ENCODE peak calls at places on chromosomes 5 and 9, in six cellular contexts. H is progenitor cell of endocrine pancreas; A is activated naive CD4-positive, alpha-beta T cell treated with anti-CD3 and anti-CD28 coated beads for 36 hours; X is suprapubic skin; B is EL; M is adipocyte. W is an unnamed sample.

GRCh38 chr5:157115502-157115901 is 6.7 kb upstream of the HAVCR2 start:
- DNase-seq in X (no peak), M (no peak), A (no peak), B (no peak), H (no peak), W (no peak)

GRCh38 chr9:34405719-34406118 is 29.0 kb upstream of the MYORG start:
- DNase-seq in H (no peak), M (no peak), B (peak; percentile 77), X (no peak), A (no peak), W (no peak)

GRCh38 chr9:134063088-134063875 is 4.5 kb downstream of the BRD3 start:
- DNase-seq in X (peak; percentile 74), B (no peak), H (no peak), M (no peak), A (peak; percentile 3), W (peak; percentile 26)

GRCh38 chr5:35461530-35461929 is 156.1 kb upstream of the SPEF2 start:
- DNase-seq in H (no peak), B (peak; percentile 41), A (no peak), M (no peak), X (no peak), W (no peak)

GRCh38 chr9:34742710-34743109 is 32.8 kb upstream of the CCL21 start:
- DNase-seq in A (no peak), B (no peak), H (no peak), M (no peak), X (no peak), W (no peak)

GRCh38 chr5:119083679-119084078 is 12.8 kb downstream of the DMXL1 start:
- DNase-seq in H (no peak), X (no peak), A (no peak), B (no peak), M (no peak), W (no peak)

GRCh38 chr5:142785211-142785610 is 15.0 kb downstream of the ARHGAP26 start:
- DNase-seq in B (peak; percentile 35), X (no peak), A (no peak), M (no peak), H (no peak), W (no peak)

GRCh38 chr5:124927735-124928134 is 181.3 kb upstream of the ZNF608 start:
- DNase-seq in B (peak; percentile 68), H (no peak), A (no peak), M (no peak), X (no peak), W (no peak)

GRCh38 chr5:78746990-78747389 is 98.4 kb upstream of the LHFPL2 start:
- DNase-seq in H (no peak), M (no peak), A (no peak), B (no peak), X (no peak), W (no peak)

GRCh38 chr5:59483971-59484472 is 409.5 kb downstream of the PDE4D start:
- DNase-seq in M (no peak), B (peak; percentile 82), H (no peak), X (no peak), A (peak; percentile 25), W (no peak)

GRCh38 chr5:1285141-1285540 is 9.7 kb downstream of the TERT start:
- DNase-seq in X (peak; percentile 76), A (no peak), H (no peak), M (no peak), B (no peak), W (peak; percentile 27)

GRCh38 chr5:57906637-57907036 is 424.0 kb upstream of the ACTBL2 start:
- DNase-seq in A (no peak), B (no peak), H (no peak), X (no peak), M (no peak), W (no peak)

GRCh38 chr9:6215562-6215961 is at the start of gene IL33:
- DNase-seq in A (no peak), M (no peak), X (no peak), B (no peak), H (no peak), W (no peak)

GRCh38 chr5:61805101-61805500 is 473.0 kb downstream of the ZSWIM6 start:
- DNase-seq in B (peak; percentile 77), A (no peak), M (peak; percentile 78), X (no peak), H (no peak), W (no peak)

GRCh38 chr5:64767959-64768357 is 533 bp downstream of the SREK1IP1 start:
- DNase-seq in X (no peak), M (no peak), A (peak; percentile 42), H (no peak), B (peak; percentile 26), W (no peak)

GRCh38 chr5:161966544-161966943 is 101.0 kb upstream of the GABRG2 start:
- DNase-seq in X (no peak), H (no peak), M (no peak), B (no peak), A (no peak), W (no peak)

GRCh38 chr9:137813167-137813566 is 64.4 kb upstream of the CACNA1B start:
- DNase-seq in M (no peak), H (no peak), A (no peak), B (no peak), X (no peak), W (no peak)

GRCh38 chr9:117076571-117077300 is 338.1 kb downstream of the ASTN2 start:
- DNase-seq in A (no peak), B (no peak), H (no peak), M (no peak), X (no peak), W (no peak)

GRCh38 chr5:54018438-54018837 is 291.9 kb downstream of the ARL15 start:
- DNase-seq in A (no peak), B (no peak), H (no peak), M (peak; percentile 10), X (no peak), W (no peak)

GRCh38 chr5:160769264-160769663 is 82.7 kb downstream of the ATP10B start:
- DNase-seq in A (no peak), X (no peak), M (no peak), H (no peak), B (no peak), W (no peak)

GRCh38 chr9:129814432-129815223 is 9.3 kb downstream of the TOR1A start:
- DNase-seq in H (no peak), X (no peak), A (no peak), M (no peak), B (no peak), W (no peak)

GRCh38 chr5:997001-997474 is 11.6 kb upstream of the NKD2 start:
- DNase-seq in B (peak; percentile 22), A (peak; percentile 52), M (no peak), X (peak; percentile 70), H (no peak), W (no peak)

GRCh38 chr9:71725590-71726338 is 42.5 kb downstream of the CEMIP2 start:
- DNase-seq in X (no peak), A (no peak), B (peak; percentile 94), M (peak; percentile 62), H (no peak), W (no peak)

GRCh38 chr5:68216737-68217231 is 1.2 kb downstream of the PIK3R1 start:
- DNase-seq in M (peak; percentile 48), A (peak; percentile 13), H (no peak), X (no peak), B (no peak), W (no peak)

GRCh38 chr5:145246961-145247744 is 588.0 kb downstream of the PRELID2 start:
- DNase-seq in A (no peak), H (no peak), B (peak; percentile 61), X (no peak), M (peak; percentile 28), W (no peak)

GRCh38 chr5:150615141-150615699 is 25.2 kb upstream of the SYNPO start:
- DNase-seq in H (no peak), A (no peak), M (peak; percentile 40), B (peak; percentile 41), X (no peak), W (no peak)

W was measured in 8988T.